ENCODE peak calls at places on chromosomes 3 and 15, in ten cellular contexts. Q is lung, J is progenitor cell of endocrine pancreas, L is prostate gland, B is left lung, D is thoracic aorta, T is AG04449, Y is H9, P is ovary, W is AG09319. G is an unnamed sample.

GRCh38 chr15:35696767-35697231 is 150.8 kb upstream of the DPH6 start:
- DNase-seq in J (no peak), L (no peak), T (no peak), Y (no peak), D (no peak), W (no peak), Q (no peak), B (no peak), P (no peak), G (no peak)

GRCh38 chr3:78238811-78239210 is 1198.9 kb downstream of the ROBO2 start:
- DNase-seq in Y (no peak), W (no peak), T (no peak), B (peak; percentile 44), D (no peak), L (no peak), P (no peak), Q (no peak), J (no peak), G (no peak)

GRCh38 chr3:82048711-82049110 is 287.3 kb upstream of the GBE1 start:
- DNase-seq in L (no peak), T (no peak), Q (no peak), P (no peak), Y (no peak), J (no peak), D (no peak), B (no peak), W (no peak), G (no peak)

GRCh38 chr15:91593081-91593480 is 260.4 kb upstream of the SLCO3A1 start:
- DNase-seq in P (no peak), Q (no peak), J (no peak), D (no peak), W (no peak), T (no peak), L (no peak), B (no peak), Y (no peak), G (no peak)

GRCh38 chr15:89408512-89409183 is 74.0 kb upstream of the POLG start:
- DNase-seq in J (no peak), T (no peak), Q (no peak), L (no peak), D (no peak), P (no peak), B (no peak), Y (no peak), W (no peak), G (no peak)

GRCh38 chr3:79872483-79872882 is 104.7 kb upstream of the ROBO1 start:
- DNase-seq in P (no peak), Q (no peak), D (no peak), J (no peak), Y (no peak), L (peak; percentile 36), B (no peak), W (peak; percentile 3), T (peak; percentile 75), G (no peak)

GRCh38 chr15:64029111-64029510 is 17.2 kb downstream of the DAPK2 start:
- DNase-seq in J (no peak), B (no peak), D (no peak), Y (no peak), W (no peak), P (no peak), L (no peak), T (no peak), Q (no peak), G (no peak)

GRCh38 chr3:100297784-100298183 is 36.8 kb upstream of the NIT2 start:
- DNase-seq in D (no peak), J (no peak), Q (no peak), W (no peak), T (no peak), B (no peak), P (no peak), Y (no peak), L (no peak), G (no peak)

GRCh38 chr3:53820756-53821580 is 25.3 kb downstream of the CHDH start:
- DNase-seq in W (no peak), T (no peak), Q (no peak), B (no peak), P (no peak), J (no peak), Y (no peak), L (no peak), D (no peak), G (no peak)

GRCh38 chr15:28094732-28095521 is 4.2 kb downstream of the OCA2 start:
- DNase-seq in Y (peak; percentile 65), B (peak; percentile 91), W (no peak), T (no peak), D (no peak), L (peak; percentile 41), P (no peak), Q (peak; percentile 81), J (peak; percentile 22), G (peak; percentile 36)

GRCh38 chr15:63888146-63888545 is 54.4 kb upstream of the HERC1 start:
- DNase-seq in Y (no peak), B (no peak), D (no peak), T (no peak), L (no peak), J (no peak), W (no peak), Q (no peak), P (no peak), G (no peak)

GRCh38 chr15:50652671-50653070 is 33.9 kb downstream of the TRPM7 start:
- DNase-seq in J (no peak), T (no peak), B (no peak), D (no peak), P (no peak), W (no peak), Y (peak; percentile 37), L (no peak), Q (no peak), G (no peak)

GRCh38 chr3:33798418-33799201 is at the start of gene PDCD6IP:
- DNase-seq in D (peak; percentile 67), W (peak; percentile 83), T (peak; percentile 60), J (peak; percentile 82), B (peak; percentile 98), P (peak; percentile 90), Y (peak; percentile 96), Q (peak; percentile 93), L (peak; percentile 91), G (peak; percentile 91)
- TF ChIP-seq CTCF in D (peak; percentile 27), W (no peak), T (peak; percentile 18), J (peak; percentile 17), B (no peak), P (no peak), Y (no peak), Q (no peak), L (no peak), G (peak; percentile 12)

DNA sequence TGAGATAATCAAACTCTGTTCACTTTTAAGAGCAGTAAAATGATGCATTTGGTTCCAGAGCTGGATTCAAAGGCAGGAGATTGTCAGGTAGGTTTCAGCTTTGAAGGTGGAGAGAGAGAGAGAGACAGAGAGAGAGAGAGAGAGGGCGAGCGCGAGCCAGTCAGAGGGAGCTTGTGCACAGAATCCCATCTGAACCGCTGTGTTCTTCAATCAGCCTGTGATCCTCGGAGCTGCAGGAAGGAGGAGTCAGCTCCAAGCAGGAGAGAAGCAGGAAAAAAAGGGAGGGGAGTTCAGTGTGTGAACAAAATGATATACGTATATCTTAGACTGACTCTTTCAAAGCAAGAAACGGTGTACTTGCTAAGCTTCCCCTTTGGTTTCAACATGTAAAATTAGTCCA is at the start of gene GPR149:
- DNase-seq in T (no peak), B (no peak), P (no peak), W (no peak), Q (no peak), L (peak; percentile 4), J (no peak), D (no peak), Y (peak; percentile 72), G (no peak)
- TF ChIP-seq CTCF in T (no peak), B (no peak), P (no peak), W (no peak), Q (no peak), L (no peak), J (no peak), D (no peak), Y (peak; percentile 29), G (no peak)

GRCh38 chr3:33919721-33920120 is 121.3 kb downstream of the PDCD6IP start:
- DNase-seq in P (no peak), D (no peak), B (no peak), Y (no peak), T (no peak), L (no peak), W (no peak), J (no peak), Q (no peak), G (no peak)

GRCh38 chr3:33918357-33918756 is 119.9 kb downstream of the PDCD6IP start:
- DNase-seq in L (no peak), Q (no peak), D (no peak), Y (no peak), B (no peak), T (no peak), P (no peak), W (peak; percentile 39), J (no peak), G (no peak)

GRCh38 chr3:33914731-33915389 is 116.4 kb downstream of the PDCD6IP start:
- DNase-seq in B (no peak), P (no peak), D (no peak), T (no peak), Y (no peak), W (no peak), Q (no peak), J (no peak), L (no peak), G (no peak)

GRCh38 chr3:33919312-33919711 is 120.9 kb downstream of the PDCD6IP start:
- DNase-seq in T (no peak), B (no peak), J (no peak), P (no peak), D (no peak), L (no peak), Q (no peak), W (no peak), Y (no peak), G (no peak)

DNA sequence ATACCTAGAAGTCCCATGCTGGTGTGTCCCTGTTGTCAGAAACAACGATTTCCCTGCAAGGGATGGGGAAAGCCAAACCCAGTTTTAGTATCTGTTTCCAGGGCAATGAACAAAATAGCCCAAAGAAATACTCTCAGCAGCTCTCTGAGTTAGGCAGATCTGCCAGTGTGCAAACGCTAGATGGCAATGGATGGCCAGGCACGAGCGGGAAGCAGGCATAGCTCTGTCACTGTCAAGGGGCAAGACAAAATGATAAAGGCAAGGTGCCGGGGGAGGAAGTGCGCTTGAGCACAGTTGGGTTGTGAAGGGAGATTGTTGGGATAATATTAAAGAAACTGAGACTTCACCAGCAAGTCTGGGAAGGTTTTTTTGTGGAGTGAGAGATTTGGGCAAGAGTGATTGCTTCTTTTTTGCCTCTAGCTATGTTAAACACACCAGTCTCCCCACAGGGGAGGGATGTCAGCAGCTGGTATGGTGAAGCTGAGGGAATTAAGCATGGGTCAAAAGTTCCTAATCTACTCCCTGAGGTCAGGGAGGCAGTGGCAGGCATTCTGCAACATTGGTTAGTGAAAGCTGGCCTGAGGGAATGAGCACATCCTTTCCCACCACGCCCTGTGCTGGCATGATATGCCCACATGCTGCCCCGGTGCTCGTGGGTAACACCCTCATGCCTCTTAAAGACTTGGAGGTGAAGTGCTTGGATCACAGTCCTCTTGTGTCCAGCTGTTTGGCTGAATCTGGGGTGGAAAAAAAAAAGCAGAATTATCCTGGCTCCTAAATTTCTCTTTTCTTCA is 117.6 kb downstream of the PDCD6IP start:
- DNase-seq in T (no peak), D (no peak), Q (no peak), L (no peak), W (no peak), J (no peak), B (no peak), P (no peak), Y (no peak), G (no peak)
- TF ChIP-seq CTCF in T (peak; percentile 44), D (no peak), Q (no peak), L (no peak), W (peak; percentile 43), J (no peak), B (no peak), P (no peak), Y (peak; percentile 40), G (no peak)

GRCh38 chr15:23857028-23857641 is 170.0 kb upstream of the NDN start:
- DNase-seq in L (no peak), Q (peak; percentile 56), Y (peak; percentile 57), P (peak; percentile 23), W (no peak), D (no peak), B (no peak), J (peak; percentile 27), T (no peak), G (no peak)
- TF ChIP-seq CTCF in L (peak; percentile 42), Q (no peak), Y (peak; percentile 74), P (no peak), W (peak; percentile 30), D (no peak), B (peak; percentile 36), J (peak; percentile 61), T (peak; percentile 8), G (no peak)